ENCODE peak calls at places on chromosome 16, in five cellular contexts. J is fibroblast of the conjunctiva, G is BJ, R is small intestine, O is AG09319. H is an unnamed sample.

GRCh38 chr16:19382887-19383816 is 34.5 kb upstream of the TMC5 start:
- DNase-seq in J (no peak), O (no peak), G (no peak), R (no peak), H (peak; percentile 21)

GRCh38 chr16:19607610-19608280 is 52.2 kb downstream of the VPS35L start:
- DNase-seq in R (no peak), O (peak; percentile 66), G (peak; percentile 80), J (peak; percentile 70), H (no peak)

GRCh38 chr16:46759309-46759708 is 11.2 kb upstream of the MYLK3 start:
- DNase-seq in R (no peak), G (no peak), J (no peak), O (no peak), H (no peak)

GRCh38 chr16:87552772-87553171 is 49.5 kb upstream of the JPH3 start:
- DNase-seq in J (no peak), G (no peak), R (no peak), O (no peak), H (no peak)

GRCh38 chr16:522320-523096 is 5.0 kb upstream of the CAPN15 start:
- DNase-seq in R (peak; percentile 31), G (no peak), J (no peak), O (no peak), H (peak; percentile 73)

GRCh38 chr16:57994778-57995177 is 5.7 kb downstream of the ZNF319 start:
- DNase-seq in R (peak; percentile 40), G (no peak), O (no peak), J (no peak), H (no peak)

GRCh38 chr16:71585318-71585703 is 8.4 kb upstream of the TAT start:
- DNase-seq in G (no peak), R (no peak), J (no peak), O (no peak), H (no peak)

GRCh38 chr16:24984903-24985675 is 30.1 kb downstream of the ARHGAP17 start:
- DNase-seq in O (no peak), G (no peak), R (no peak), J (no peak), H (peak; percentile 36)

GRCh38 chr16:65111306-65111705 is 10.6 kb downstream of the CDH11 start:
- DNase-seq in R (peak; percentile 15), J (no peak), O (no peak), G (no peak), H (no peak)

H was measured in D341Med.